ENCODE peak calls at places on chromosomes 7 and 10, in eight cellular contexts. P, V, K, H, O, S, X and G are unnamed samples.

GRCh38 chr10:48199580-48200377 is 74.7 kb downstream of the FRMPD2 start:
- DNase-seq in P (no peak), K (peak), S (no peak), H (no peak), V (peak), X (no peak), O (no peak), G (no peak)

GRCh38 chr7:143384148-143384547 is 3.0 kb downstream of the ZYX start:
- DNase-seq in S (no peak), V (peak), O (no peak), H (no peak), K (peak), P (no peak), X (no peak), G (no peak)

GRCh38 chr7:108526768-108527017 is 758 bp upstream of the PNPLA8 start:
- DNase-seq in X (no peak), S (no peak), K (no peak), H (no peak), O (no peak), V (no peak), P (no peak), G (no peak)

GRCh38 chr10:104197364-104197763 is 34.8 kb downstream of the CFAP43 start:
- DNase-seq in S (no peak), X (no peak), P (no peak), V (no peak), K (no peak), O (no peak), H (no peak), G (no peak)

GRCh38 chr7:158327571-158328180 is 259.9 kb downstream of the PTPRN2 start:
- DNase-seq in P (no peak), X (no peak), S (no peak), K (no peak), O (no peak), H (no peak), V (no peak), G (no peak)

GRCh38 chr10:4780782-4781181 is 45.2 kb upstream of the AKR1E2 start:
- DNase-seq in S (no peak), P (no peak), V (peak), O (no peak), K (peak), X (no peak), H (no peak), G (no peak)

GRCh38 chr10:113709221-113709838 is 29.6 kb downstream of the CASP7 start:
- DNase-seq in X (no peak), O (no peak), P (no peak), V (peak), S (no peak), K (peak), H (no peak), G (no peak)

GRCh38 chr10:20007426-20007825 is 191.2 kb downstream of the PLXDC2 start:
- DNase-seq in H (no peak), K (no peak), X (no peak), V (no peak), P (no peak), O (no peak), S (no peak), G (no peak)

GRCh38 chr7:4774804-4775280 is 581 bp upstream of the AP5Z1 start:
- DNase-seq in K (peak), X (no peak), V (peak), S (no peak), O (no peak), P (no peak), H (peak), G (peak)

GRCh38 chr7:42097756-42098155 is 139.3 kb downstream of the GLI3 start:
- DNase-seq in V (peak), H (no peak), X (no peak), P (no peak), O (no peak), S (no peak), K (peak), G (no peak)

GRCh38 chr7:113915991-113916390 is 2.8 kb downstream of the PPP1R3A start:
- DNase-seq in O (no peak), K (no peak), P (no peak), X (no peak), V (no peak), H (no peak), S (no peak), G (no peak)

GRCh38 chr7:51121945-51122425 is 194.6 kb downstream of the COBL start:
- DNase-seq in K (peak), S (no peak), V (peak), P (peak), O (no peak), X (no peak), H (no peak), G (no peak)

GRCh38 chr7:116454377-116454776 is 45.2 kb upstream of the CAV2 start:
- DNase-seq in X (no peak), S (no peak), O (no peak), V (no peak), K (no peak), P (no peak), H (no peak), G (no peak)

GRCh38 chr7:6917258-6917657 is 91.2 kb upstream of the CCZ1B start:
- DNase-seq in S (no peak), V (no peak), O (no peak), P (no peak), H (no peak), K (no peak), X (no peak), G (no peak)

GRCh38 chr7:149823191-149823630 is 15.0 kb upstream of the ZNF862 start:
- DNase-seq in H (no peak), O (no peak), V (no peak), S (no peak), X (no peak), K (no peak), P (no peak), G (no peak)

GRCh38 chr10:71511206-71511605 is 114.5 kb downstream of the CDH23 start:
- DNase-seq in S (no peak), H (no peak), O (no peak), X (no peak), K (no peak), V (no peak), P (no peak), G (no peak)

GRCh38 chr7:158316466-158317031 is 271.1 kb downstream of the PTPRN2 start:
- DNase-seq in V (no peak), S (no peak), X (no peak), K (no peak), H (no peak), O (no peak), P (no peak), G (no peak)

GRCh38 chr10:114413398-114413797 is 9.1 kb upstream of the AFAP1L2 start:
- DNase-seq in O (no peak), H (no peak), V (no peak), P (no peak), K (peak), S (no peak), X (no peak), G (no peak)

GRCh38 chr10:45180507-45180906 is 134.9 kb downstream of the OR13A1 start:
- DNase-seq in K (no peak), P (no peak), V (no peak), S (no peak), H (no peak), X (no peak), O (no peak), G (no peak)

GRCh38 chr10:23918839-23919238 is 290.1 kb upstream of the KIAA1217 start:
- DNase-seq in K (no peak), O (peak), H (no peak), S (no peak), P (no peak), V (no peak), X (no peak), G (no peak)

GRCh38 chr7:128201690-128202085 is 39.4 kb upstream of the LEP start:
- DNase-seq in S (no peak), P (no peak), K (no peak), H (no peak), V (no peak), X (no peak), O (no peak), G (no peak)

GRCh38 chr7:105439174-105439893 is 50.6 kb upstream of the SRPK2 start:
- DNase-seq in V (peak), H (no peak), O (no peak), X (no peak), S (no peak), K (peak), P (no peak), G (no peak)

GRCh38 chr7:74002474-74003017 is 25.4 kb upstream of the ELN start:
- DNase-seq in X (no peak), S (no peak), O (peak), H (no peak), K (peak), V (no peak), P (no peak), G (no peak)

GRCh38 chr10:133097418-133097817 is 9.7 kb downstream of the ADGRA1 start:
- DNase-seq in K (no peak), P (no peak), X (no peak), O (no peak), V (no peak), H (no peak), S (no peak), G (no peak)

GRCh38 chr7:109864263-109864662 is 1226.7 kb upstream of the LRRN3 start:
- DNase-seq in V (no peak), H (no peak), P (no peak), O (no peak), K (no peak), X (no peak), S (no peak), G (no peak)

GRCh38 chr7:128031901-128032604 is 816 bp upstream of the LRRC4 start:
- DNase-seq in X (peak), V (peak), P (peak), H (peak), K (peak), O (peak), S (peak), G (peak)

GRCh38 chr7:137940656-137941518 is 61.0 kb downstream of the CREB3L2 start:
- DNase-seq in H (no peak), X (no peak), P (no peak), K (peak), S (no peak), O (no peak), V (no peak), G (no peak)

GRCh38 chr10:20004087-20004523 is 187.9 kb downstream of the PLXDC2 start:
- DNase-seq in S (no peak), P (no peak), V (no peak), O (peak), X (no peak), H (no peak), K (peak), G (no peak)

GRCh38 chr7:1400351-1400750 is 58.9 kb downstream of the MICALL2 start:
- DNase-seq in P (no peak), V (no peak), X (no peak), O (no peak), H (no peak), K (no peak), S (no peak), G (no peak)

GRCh38 chr7:44289341-44290249 is 35.8 kb downstream of the CAMK2B start:
- DNase-seq in P (no peak), X (no peak), S (peak), O (no peak), H (no peak), V (no peak), K (peak), G (no peak)

GRCh38 chr10:119796039-119796438 is 70.2 kb downstream of the INPP5F start:
- DNase-seq in S (no peak), V (no peak), H (no peak), P (no peak), O (no peak), K (no peak), X (no peak), G (no peak)
- TF ChIP-seq CTCF in S (no peak), V (no peak), H (no peak), P (no peak), O (no peak), K (no peak), X (no peak), G (no peak)

GRCh38 chr10:124522903-124523260 is 61.3 kb downstream of the LHPP start:
- DNase-seq in X (no peak), K (no peak), H (no peak), P (no peak), O (no peak), S (no peak), V (no peak), G (no peak)

GRCh38 chr10:124521429-124521871 is 59.8 kb downstream of the LHPP start:
- DNase-seq in V (no peak), K (no peak), O (no peak), S (no peak), H (no peak), X (no peak), P (no peak), G (no peak)

GRCh38 chr10:124522131-124522902 is 60.7 kb downstream of the LHPP start:
- DNase-seq in O (no peak), K (no peak), P (no peak), V (no peak), X (no peak), H (no peak), S (no peak), G (no peak)

GRCh38 chr10:124518366-124518765 is 56.7 kb downstream of the LHPP start:
- DNase-seq in V (no peak), K (no peak), O (no peak), S (no peak), X (no peak), H (no peak), P (no peak), G (no peak)

DNA sequence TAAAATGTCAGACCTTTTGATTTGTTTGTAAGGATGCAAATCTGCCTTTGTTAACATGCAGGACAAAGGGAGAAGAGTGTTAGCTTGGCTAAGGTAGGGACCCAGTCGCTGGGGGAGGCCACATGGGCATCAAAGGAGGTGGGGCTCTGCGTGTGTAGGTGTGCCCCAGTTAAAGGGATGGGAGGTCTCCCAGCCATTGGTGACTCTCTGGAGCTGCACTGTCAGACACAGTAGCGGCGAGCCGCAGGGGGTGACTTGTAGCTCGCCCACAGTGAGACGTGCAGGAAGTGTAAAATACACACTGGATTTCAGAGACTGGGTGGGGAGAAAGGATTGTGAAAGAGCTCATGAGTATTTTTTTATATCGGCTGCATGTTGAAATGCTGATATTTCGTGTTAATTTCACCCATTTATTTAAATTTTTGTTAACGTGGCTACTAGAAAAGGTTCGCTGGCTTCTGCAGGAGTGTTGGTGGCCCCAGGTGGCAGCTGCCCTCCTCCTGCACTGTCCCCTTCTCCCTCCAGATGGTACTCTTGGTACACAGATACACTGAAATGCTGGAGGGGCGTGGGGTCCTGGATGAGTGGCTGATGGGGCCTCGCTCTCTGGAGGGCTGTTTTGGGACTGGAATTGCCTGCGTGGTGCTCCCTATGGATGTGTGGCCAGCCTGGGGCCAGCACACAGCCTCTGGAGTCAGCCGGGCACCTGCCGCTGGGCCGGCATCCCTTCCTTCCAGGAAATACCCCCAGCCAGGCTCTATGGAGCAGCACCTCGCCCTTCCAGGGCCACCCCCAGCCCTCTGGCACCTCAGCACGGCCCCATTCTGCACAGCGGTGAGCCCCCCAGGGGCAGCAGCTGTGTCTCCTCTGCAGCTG is 59.2 kb downstream of the LHPP start:
- DNase-seq in H (no peak), P (no peak), S (no peak), V (no peak), X (no peak), K (no peak), O (no peak), G (no peak)
- TF ChIP-seq CTCF in H (no peak), P (no peak), S (no peak), V (no peak), X (no peak), K (no peak), O (no peak), G (no peak)

GRCh38 chr7:69893915-69894314 is 295.6 kb downstream of the AUTS2 start:
- DNase-seq in K (peak), S (no peak), V (peak), P (peak), X (no peak), H (no peak), O (peak), G (no peak)
- TF ChIP-seq CTCF in K (peak), S (peak), V (peak), P (no peak), X (no peak), H (peak), O (peak), G (peak)

GRCh38 chr10:13271552-13272163 is 28.2 kb downstream of the PHYH start:
- DNase-seq in O (peak), P (peak), X (peak), S (peak), V (peak), H (peak), K (peak), G (peak)
- TF ChIP-seq CTCF in O (peak), P (peak), X (peak), S (peak), V (peak), H (peak), K (peak), G (peak)

GRCh38 chr10:10714327-10714726 is 303.3 kb upstream of the CELF2 start:
- DNase-seq in V (no peak), O (no peak), H (no peak), K (no peak), S (no peak), X (no peak), P (no peak), G (no peak)
- TF ChIP-seq CTCF in V (no peak), O (no peak), H (no peak), K (no peak), S (no peak), X (no peak), P (no peak), G (no peak)

GRCh38 chr7:88399036-88399435 is 92.3 kb upstream of the STEAP4 start:
- DNase-seq in S (no peak), X (no peak), V (no peak), O (no peak), K (no peak), P (no peak), H (no peak), G (no peak)

GRCh38 chr7:88396948-88397322 is 90.2 kb upstream of the STEAP4 start:
- DNase-seq in P (no peak), K (no peak), V (no peak), O (no peak), S (no peak), H (no peak), X (no peak), G (no peak)

GRCh38 chr7:88396295-88396947 is 89.7 kb upstream of the STEAP4 start:
- DNase-seq in V (no peak), K (no peak), X (no peak), H (no peak), P (no peak), O (peak), S (no peak), G (no peak)

GRCh38 chr7:88402529-88402928 is 95.8 kb upstream of the STEAP4 start:
- DNase-seq in V (no peak), H (no peak), K (no peak), X (no peak), O (no peak), P (no peak), S (no peak), G (no peak)

GRCh38 chr7:88401009-88401623 is 94.4 kb upstream of the STEAP4 start:
- DNase-seq in V (peak), K (no peak), O (peak), P (no peak), H (peak), X (no peak), S (no peak), G (no peak)
- TF ChIP-seq CTCF in V (peak), K (peak), O (peak), P (peak), H (peak), X (no peak), S (peak), G (no peak)